ENCODE peak calls at places on chromosomes 16 and 17, in six cellular contexts. R, F, D, G, X and N are unnamed samples.

GRCh38 chr16:81940781-81941560 is 70.3 kb downstream of the SDR42E1 start:
- DNase-seq in R (no peak), F (no peak), G (peak), X (peak), D (no peak), N (no peak)

GRCh38 chr17:45038771-45039634 is 12.4 kb downstream of the DCAKD start:
- DNase-seq in G (no peak), F (no peak), D (no peak), X (no peak), R (peak), N (no peak)

GRCh38 chr16:10964891-10965326 is 20.5 kb downstream of the CLEC16A start:
- DNase-seq in R (no peak), X (no peak), F (no peak), G (no peak), D (no peak), N (no peak)

GRCh38 chr16:31451681-31452351 is 7.5 kb upstream of the ARMC5 start:
- DNase-seq in X (peak), F (no peak), D (no peak), G (peak), R (peak), N (no peak)

GRCh38 chr17:41910701-41911391 is 7.9 kb downstream of the ACLY start:
- DNase-seq in X (no peak), G (peak), D (no peak), R (no peak), F (no peak), N (no peak)

GRCh38 chr17:61186996-61187395 is 212.6 kb upstream of the TBX2 start:
- DNase-seq in D (no peak), G (no peak), R (no peak), X (no peak), F (no peak), N (no peak)

GRCh38 chr17:65220732-65221131 is 83.6 kb downstream of the RGS9 start:
- DNase-seq in G (no peak), R (no peak), F (no peak), X (no peak), D (no peak), N (no peak)

GRCh38 chr16:88842806-88843205 is 13.9 kb downstream of the GALNS start:
- DNase-seq in D (no peak), X (no peak), G (no peak), R (no peak), F (no peak), N (no peak)

GRCh38 chr17:43877451-43878155 is 29.7 kb downstream of the MPP2 start:
- DNase-seq in X (no peak), G (no peak), F (no peak), R (no peak), D (no peak), N (no peak)

GRCh38 chr16:8375208-8375607 is 215.1 kb downstream of the TMEM114 start:
- DNase-seq in X (no peak), R (no peak), D (no peak), G (no peak), F (no peak), N (no peak)

GRCh38 chr17:12209792-12210191 is 189.1 kb downstream of the MAP2K4 start:
- DNase-seq in G (no peak), R (no peak), D (no peak), F (no peak), X (no peak), N (no peak)

GRCh38 chr17:6361733-6362132 is 73.2 kb downstream of the AIPL1 start:
- DNase-seq in D (no peak), X (no peak), F (no peak), R (peak), G (no peak), N (no peak)

GRCh38 chr17:18968945-18969887 is 17.3 kb downstream of the SLC5A10 start:
- DNase-seq in R (peak), F (no peak), D (no peak), X (no peak), G (peak), N (no peak)

GRCh38 chr17:76405967-76406647 is 21.7 kb downstream of the SPHK1 start:
- DNase-seq in F (no peak), X (peak), G (no peak), R (no peak), D (no peak), N (no peak)

GRCh38 chr17:7651097-7651958 is 602 bp downstream of the ATP1B2 start:
- DNase-seq in F (no peak), R (no peak), D (no peak), G (no peak), X (no peak), N (peak)

GRCh38 chr16:86517652-86518258 is 7.4 kb downstream of the FOXF1 start:
- DNase-seq in X (peak), G (peak), R (peak), D (no peak), F (peak), N (peak)

GRCh38 chr17:42188749-42189650 is 3.7 kb upstream of the HCRT start:
- DNase-seq in R (no peak), X (no peak), G (no peak), F (no peak), D (no peak), N (no peak)

GRCh38 chr16:50547944-50548658 is at the start of gene NKD1:
- DNase-seq in X (peak), D (peak), R (peak), F (peak), G (peak), N (peak)

GRCh38 chr16:11667824-11668589 is at the start of gene SNN:
- DNase-seq in D (peak), R (peak), G (peak), X (peak), F (peak), N (peak)

GRCh38 chr16:85532147-85532546 is 81.0 kb upstream of the GSE1 start:
- DNase-seq in X (no peak), D (no peak), F (no peak), R (no peak), G (no peak), N (no peak)

GRCh38 chr16:50067290-50067853 is 1.6 kb downstream of the HEATR3 start:
- DNase-seq in G (peak), X (no peak), R (no peak), F (peak), D (no peak), N (peak)

GRCh38 chr17:79993390-79994221 is 42.1 kb downstream of the TBC1D16 start:
- DNase-seq in D (no peak), G (peak), X (peak), F (peak), R (peak), N (no peak)

GRCh38 chr16:85678016-85678415 is 10.7 kb downstream of the GINS2 start:
- DNase-seq in F (no peak), G (no peak), X (no peak), R (no peak), D (no peak), N (no peak)

GRCh38 chr16:29862884-29863668 is at the start of gene CDIPT:
- DNase-seq in G (peak), D (peak), R (peak), X (peak), F (peak), N (peak)

GRCh38 chr16:3950343-3951193 is 70.1 kb upstream of the CREBBP start:
- DNase-seq in R (peak), G (peak), F (no peak), X (peak), D (no peak), N (no peak)

GRCh38 chr17:29560306-29560705 is 6.5 kb downstream of the ABHD15 start:
- DNase-seq in F (no peak), G (no peak), R (no peak), D (no peak), X (no peak), N (no peak)

GRCh38 chr16:17160285-17160854 is 310.4 kb downstream of the XYLT1 start:
- DNase-seq in D (no peak), R (no peak), G (no peak), F (peak), X (peak), N (peak)